ENCODE peak calls at places on chromosomes 6 and 20, in six cellular contexts. N, S, J, O, X and M are unnamed samples.

GRCh38 chr6:153084393-153084792 is 46.7 kb downstream of the RGS17 start:
- DNase-seq in N (peak), S (peak), J (peak), O (no peak), X (no peak), M (peak)

GRCh38 chr6:13395272-13396237 is 67.2 kb upstream of the TBC1D7 start:
- DNase-seq in N (peak), S (peak), J (peak), O (no peak), X (peak), M (peak)

GRCh38 chr6:45791181-45791580 is 224.5 kb downstream of the CLIC5 start:
- DNase-seq in N (peak), S (no peak), J (peak), O (no peak), X (no peak), M (no peak)

GRCh38 chr6:21820442-21820841 is 226.9 kb downstream of the SOX4 start:
- DNase-seq in N (no peak), S (no peak), J (no peak), O (no peak), X (no peak), M (no peak)

GRCh38 chr20:47211036-47211435 is 145.5 kb downstream of the ZMYND8 start:
- DNase-seq in N (no peak), S (no peak), J (no peak), O (no peak), X (no peak), M (no peak)

GRCh38 chr6:158817298-158818007 is 1.7 kb downstream of the EZR start:
- DNase-seq in N (no peak), S (peak), J (peak), O (peak), X (peak), M (peak)

GRCh38 chr6:47153066-47153755 is 111.1 kb upstream of the ADGRF1 start:
- DNase-seq in N (peak), S (peak), J (peak), O (no peak), X (no peak), M (no peak)

GRCh38 chr6:4603291-4603690 is 172.9 kb upstream of the CDYL start:
- DNase-seq in N (peak), S (peak), J (peak), O (peak), X (peak), M (peak)

GRCh38 chr20:10519361-10520048 is 84.4 kb downstream of the SLX4IP start:
- DNase-seq in N (peak), S (peak), J (peak), O (no peak), X (no peak), M (no peak)

GRCh38 chr6:312704-313485 is 20.6 kb downstream of the DUSP22 start:
- DNase-seq in N (no peak), S (no peak), J (no peak), O (peak), X (no peak), M (no peak)

GRCh38 chr6:46651766-46652165 is 852 bp downstream of the CYP39A1 start:
- DNase-seq in N (no peak), S (no peak), J (no peak), O (no peak), X (no peak), M (peak)

GRCh38 chr6:169807219-169807618 is 55.8 kb downstream of the ERMARD start:
- DNase-seq in N (no peak), S (no peak), J (no peak), O (no peak), X (no peak), M (no peak)

GRCh38 chr20:14707026-14707680 is 369.7 kb upstream of the FLRT3 start:
- DNase-seq in N (no peak), S (no peak), J (no peak), O (no peak), X (no peak), M (no peak)

GRCh38 chr6:54681987-54682386 is 164.6 kb upstream of the FAM83B start:
- DNase-seq in N (peak), S (peak), J (peak), O (no peak), X (no peak), M (peak)

GRCh38 chr20:44950368-44950767 is 9.8 kb downstream of the TOMM34 start:
- DNase-seq in N (no peak), S (no peak), J (no peak), O (no peak), X (no peak), M (no peak)

GRCh38 chr6:90284745-90285481 is 11.7 kb downstream of the BACH2 start:
- DNase-seq in N (peak), S (peak), J (peak), O (no peak), X (no peak), M (peak)

GRCh38 chr6:73803562-73804221 is 107.7 kb downstream of the CD109 start:
- DNase-seq in N (peak), S (peak), J (peak), O (no peak), X (peak), M (peak)

GRCh38 chr20:21090112-21090737 is 15.9 kb downstream of the LINC00237 start:
- DNase-seq in N (no peak), S (no peak), J (no peak), O (no peak), X (no peak), M (no peak)

GRCh38 chr6:98836025-98836961 is 1.9 kb downstream of the POU3F2 start:
- DNase-seq in N (no peak), S (no peak), J (no peak), O (no peak), X (no peak), M (no peak)

GRCh38 chr20:25248501-25249172 is 752 bp downstream of the PYGB start:
- DNase-seq in N (peak), S (peak), J (peak), O (peak), X (peak), M (no peak)

GRCh38 chr6:155505560-155505959 is 49.9 kb upstream of the NOX3 start:
- DNase-seq in N (no peak), S (no peak), J (no peak), O (no peak), X (no peak), M (no peak)

GRCh38 chr6:37699138-37699766 is 1.6 kb upstream of the MDGA1 start:
- DNase-seq in N (no peak), S (no peak), J (no peak), O (no peak), X (no peak), M (no peak)

GRCh38 chr20:8361008-8361652 is 229.1 kb downstream of the PLCB1 start:
- DNase-seq in N (peak), S (peak), J (peak), O (no peak), X (no peak), M (peak)

GRCh38 chr6:134657751-134658522 is 292.0 kb downstream of the ALDH8A1 start:
- DNase-seq in N (no peak), S (no peak), J (peak), O (no peak), X (no peak), M (no peak)

DNA sequence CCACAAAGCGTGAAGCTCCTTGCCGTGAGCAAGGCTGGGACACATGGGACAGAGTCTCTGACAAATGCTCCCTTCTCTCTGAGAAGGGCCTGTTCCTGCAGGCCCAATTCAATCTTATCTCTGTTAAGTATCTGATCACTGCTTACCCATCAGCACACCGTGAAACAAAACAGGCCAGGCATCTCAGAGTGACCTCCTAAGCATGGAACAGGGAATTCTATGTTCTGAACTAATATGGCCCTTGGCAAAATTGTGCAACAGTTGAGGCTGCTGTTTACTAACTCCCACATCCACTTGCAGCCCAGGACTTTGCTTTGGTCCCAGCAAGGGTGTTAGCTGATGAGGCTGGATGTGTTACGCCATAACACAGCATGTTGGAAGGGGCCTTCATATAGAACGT is 79.2 kb downstream of the GCLC start:
- DNase-seq in N (peak), S (no peak), J (no peak), O (no peak), X (peak), M (peak)
- TF ChIP-seq CTCF in N (no peak), S (no peak), J (no peak), O (no peak), X (no peak), M (no peak)

DNA sequence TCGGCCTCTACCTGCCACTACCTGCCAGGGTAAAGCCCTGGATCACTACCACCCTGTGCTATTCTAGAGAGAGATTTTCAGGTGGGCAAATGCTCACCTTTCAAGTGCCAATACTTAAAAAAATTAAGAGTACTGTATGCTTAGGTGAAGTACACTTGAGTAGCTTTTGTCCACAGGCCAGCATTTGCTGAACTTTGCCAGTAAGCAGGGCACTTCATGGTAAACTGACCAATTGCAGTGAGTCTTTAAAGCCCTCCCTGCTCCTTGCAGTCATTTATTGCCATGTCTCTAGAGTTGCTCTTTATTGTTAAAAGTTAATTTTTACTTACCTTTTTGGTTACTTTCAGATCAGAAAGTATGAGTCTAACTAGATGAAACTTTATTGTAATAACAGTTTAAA is 58.5 kb downstream of the PLAGL1 start:
- DNase-seq in N (no peak), S (no peak), J (no peak), O (no peak), X (no peak), M (no peak)
- TF ChIP-seq CTCF in N (no peak), S (no peak), J (no peak), O (no peak), X (no peak), M (no peak)

DNA sequence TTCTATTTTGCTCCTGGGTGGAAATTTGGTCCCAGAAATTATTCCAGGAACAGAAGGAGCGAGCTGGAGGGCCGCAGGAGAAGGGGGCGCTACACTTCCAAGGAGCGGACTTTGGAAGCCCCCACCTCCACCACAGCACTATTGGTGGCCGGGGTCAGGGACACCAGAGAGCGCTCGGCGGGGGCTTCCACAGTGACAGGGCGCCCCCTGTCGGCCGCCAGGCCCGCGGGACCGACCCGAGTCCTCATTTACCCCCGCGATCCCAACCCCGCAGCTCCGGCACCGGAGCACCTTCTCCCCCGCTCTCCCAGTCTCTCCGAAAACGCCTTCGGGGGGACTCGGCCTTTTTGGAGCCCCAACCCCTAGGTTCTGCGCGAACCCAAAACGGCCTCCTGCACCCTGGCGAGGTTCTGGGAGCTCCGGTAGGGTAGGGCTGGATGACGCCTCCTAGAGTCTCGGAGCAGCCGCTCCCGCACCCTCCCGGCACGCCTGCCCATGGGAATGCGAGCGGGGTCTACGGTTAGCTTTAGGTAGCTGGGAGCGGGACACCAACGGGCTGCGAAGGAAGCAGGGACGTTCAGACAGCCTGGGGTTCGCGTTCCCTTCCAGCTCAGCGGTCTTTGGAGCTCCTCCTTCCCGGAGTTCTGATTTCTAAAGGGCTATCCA is 2.4 kb upstream of the FOXA2 start:
- DNase-seq in N (no peak), S (no peak), J (no peak), O (peak), X (peak), M (peak)
- TF ChIP-seq CTCF in N (peak), S (peak), J (no peak), O (peak), X (peak), M (peak)

GRCh38 chr6:113461153-113461897 is 395.8 kb upstream of the MARCKS start:
- DNase-seq in N (peak), S (no peak), J (peak), O (no peak), X (no peak), M (no peak)
- TF ChIP-seq CTCF in N (peak), S (no peak), J (peak), O (peak), X (no peak), M (no peak)

DNA sequence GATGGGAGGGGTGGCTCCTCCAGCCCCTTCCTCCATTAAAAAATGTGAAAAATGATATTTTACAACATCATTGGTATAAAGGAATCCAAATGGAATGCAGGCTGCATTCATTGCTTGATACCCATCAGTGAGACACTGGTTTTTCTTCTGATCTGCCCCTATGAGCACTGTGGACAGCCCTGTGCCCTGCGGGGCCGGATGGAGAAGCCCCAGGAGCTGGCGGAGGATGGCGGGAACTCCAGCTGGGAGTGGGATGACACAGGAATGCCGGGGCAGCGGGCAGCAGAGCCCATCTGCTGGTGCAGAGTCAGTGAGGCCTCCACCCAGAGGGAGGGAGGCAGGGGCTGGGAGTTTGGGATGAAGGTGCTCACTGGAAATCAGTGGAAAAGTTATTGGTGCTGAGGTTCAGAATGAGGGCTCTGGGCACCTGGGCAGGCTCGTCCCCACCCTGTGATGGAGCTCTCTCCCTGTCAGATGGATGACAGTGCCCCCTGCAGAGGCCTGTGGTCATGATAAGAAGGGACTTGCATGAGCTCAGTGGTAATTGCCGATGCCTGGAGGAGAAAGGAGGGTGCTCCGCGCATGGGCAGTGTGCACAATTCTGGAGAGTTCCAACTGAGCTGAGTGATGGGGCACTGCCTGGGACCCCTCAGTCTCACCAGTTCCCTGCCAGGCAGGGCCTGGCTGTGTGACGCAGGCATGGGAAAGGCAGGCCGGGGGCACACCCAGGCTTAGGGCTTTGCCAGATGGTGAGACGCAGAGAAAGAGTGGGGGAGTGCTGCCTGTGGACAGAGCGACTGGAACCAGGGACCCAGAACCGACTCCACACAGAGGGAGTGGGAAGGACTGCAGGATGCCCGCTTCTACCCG is 23.2 kb downstream of the CTCFL start:
- DNase-seq in N (no peak), S (peak), J (peak), O (no peak), X (no peak), M (no peak)
- TF ChIP-seq CTCF in N (no peak), S (no peak), J (no peak), O (no peak), X (no peak), M (no peak)

GRCh38 chr6:33607784-33608161 is 13.3 kb upstream of the ITPR3 start:
- DNase-seq in N (no peak), S (no peak), J (no peak), O (no peak), X (no peak), M (peak)
- TF ChIP-seq CTCF in N (peak), S (peak), J (no peak), O (peak), X (no peak), M (peak)

GRCh38 chr20:40945754-40946451 is 82.7 kb upstream of the TOP1 start:
- DNase-seq in N (peak), S (peak), J (peak), O (no peak), X (peak), M (peak)
- TF ChIP-seq CTCF in N (peak), S (peak), J (peak), O (peak), X (peak), M (peak)

GRCh38 chr6:166435574-166435973 is 52.8 kb upstream of the MPC1 start:
- DNase-seq in N (no peak), S (peak), J (no peak), O (no peak), X (no peak), M (no peak)
- TF ChIP-seq CTCF in N (no peak), S (no peak), J (no peak), O (no peak), X (no peak), M (no peak)